ENCODE peak calls at places on chromosome 21, in five cellular contexts. O, U, Q, I and G are unnamed samples.

GRCh38 chr21:40752125-40752524 is 94.8 kb downstream of the DSCAM start:
- DNase-seq in O (no peak), Q (no peak), I (no peak), U (no peak), G (no peak)

GRCh38 chr21:33047231-33047630 is 21.5 kb downstream of the OLIG2 start:
- DNase-seq in Q (no peak), O (no peak), I (no peak), U (no peak), G (no peak)

GRCh38 chr21:17900281-17900989 is 81.3 kb upstream of the C21orf91 start:
- DNase-seq in I (no peak), U (no peak), Q (no peak), O (no peak), G (no peak)

GRCh38 chr21:21463456-21463855 is 465.2 kb downstream of the NCAM2 start:
- DNase-seq in Q (no peak), U (no peak), I (no peak), O (no peak), G (no peak)

GRCh38 chr21:36504067-36505058 is 24.4 kb upstream of the CLDN14 start:
- DNase-seq in Q (no peak), U (peak), I (peak), O (peak), G (peak)

GRCh38 chr21:32334980-32335471 is 36.4 kb downstream of the MRAP start:
- DNase-seq in O (no peak), U (no peak), Q (no peak), I (no peak), G (no peak)

GRCh38 chr21:17416139-17416538 is 96.7 kb upstream of the CXADR start:
- DNase-seq in U (no peak), I (no peak), Q (no peak), O (no peak), G (no peak)

GRCh38 chr21:36171327-36171726 is 14.7 kb downstream of the DOP1B start:
- DNase-seq in U (no peak), O (no peak), I (no peak), Q (no peak), G (no peak)

GRCh38 chr21:39384674-39385298 is 35.9 kb upstream of the HMGN1 start:
- DNase-seq in Q (no peak), I (no peak), U (peak), O (no peak), G (no peak)

GRCh38 chr21:37380349-37381323 is 14.1 kb downstream of the DYRK1A start:
- DNase-seq in U (no peak), O (no peak), I (no peak), Q (no peak), G (no peak)

GRCh38 chr21:38505654-38506523 is 7.6 kb upstream of the ERG start:
- DNase-seq in I (peak), Q (no peak), O (peak), U (peak), G (peak)

GRCh38 chr21:33289199-33289819 is 23.1 kb downstream of the IL10RB start:
- DNase-seq in I (no peak), U (no peak), Q (no peak), O (no peak), G (no peak)

GRCh38 chr21:39911286-39911685 is 44.0 kb downstream of the PCP4 start:
- DNase-seq in O (no peak), I (no peak), Q (no peak), U (no peak), G (no peak)

GRCh38 chr21:35390013-35390776 is 341.1 kb upstream of the RUNX1 start:
- DNase-seq in Q (no peak), I (peak), O (no peak), U (no peak), G (no peak)

GRCh38 chr21:34722684-34723300 is 54.0 kb downstream of the CLIC6 start:
- DNase-seq in O (no peak), U (no peak), Q (no peak), I (peak), G (peak)

GRCh38 chr21:32380940-32381339 is 11.9 kb downstream of the URB1 start:
- DNase-seq in I (no peak), O (no peak), U (no peak), Q (no peak), G (no peak)

GRCh38 chr21:41086551-41086950 is 81.4 kb upstream of the BACE2 start:
- DNase-seq in O (no peak), I (peak), Q (no peak), U (no peak), G (no peak)

GRCh38 chr21:41133896-41134522 is 34.0 kb upstream of the BACE2 start:
- DNase-seq in Q (no peak), O (peak), I (peak), U (peak), G (peak)

GRCh38 chr21:33685613-33686197 is 43.4 kb downstream of the ITSN1 start:
- DNase-seq in O (no peak), U (peak), Q (no peak), I (no peak), G (no peak)

GRCh38 chr21:36124395-36124794 is 10.5 kb upstream of the CBR3 start:
- DNase-seq in U (no peak), Q (no peak), I (no peak), O (no peak), G (no peak)

GRCh38 chr21:34073032-34073748 is at the start of the genes MRPS6 and SLC5A3:
- DNase-seq in Q (no peak), U (peak), O (peak), I (peak), G (no peak)

GRCh38 chr21:35239811-35240219 is 190.7 kb upstream of the RUNX1 start:
- DNase-seq in O (no peak), U (no peak), Q (no peak), I (peak), G (no peak)

GRCh38 chr21:17730782-17731181 is 88.4 kb downstream of the C21orf91 start:
- DNase-seq in Q (no peak), U (no peak), I (no peak), O (no peak), G (no peak)

GRCh38 chr21:35812679-35813078 is 247.6 kb downstream of the SETD4 start:
- DNase-seq in O (no peak), Q (no peak), U (no peak), I (no peak), G (no peak)

GRCh38 chr21:30434033-30434631 is 4.1 kb downstream of the KRTAP13-4 start:
- DNase-seq in O (no peak), Q (no peak), I (peak), U (no peak), G (peak)

GRCh38 chr21:36156815-36157670 is at the start of gene DOP1B:
- DNase-seq in O (no peak), Q (no peak), I (no peak), U (no peak), G (no peak)

GRCh38 chr21:26119906-26120305 is 50.7 kb downstream of the APP start:
- DNase-seq in O (no peak), Q (no peak), I (no peak), U (no peak), G (no peak)

GRCh38 chr21:15443740-15444117 is 286.1 kb upstream of the USP25 start:
- DNase-seq in O (no peak), U (peak), Q (no peak), I (no peak), G (no peak)

GRCh38 chr21:37153193-37153934 is 80.3 kb downstream of the TTC3 start:
- DNase-seq in U (peak), I (no peak), Q (no peak), O (no peak), G (no peak)

GRCh38 chr21:15935530-15935929 is 205.7 kb downstream of the USP25 start:
- DNase-seq in Q (no peak), U (no peak), I (no peak), O (no peak), G (no peak)

GRCh38 chr21:15273244-15273643 is 208.4 kb upstream of the NRIP1 start:
- DNase-seq in I (no peak), Q (no peak), U (no peak), O (no peak), G (no peak)

GRCh38 chr21:16865612-16866011 is 647.2 kb upstream of the CXADR start:
- DNase-seq in U (no peak), Q (no peak), I (no peak), O (no peak), G (no peak)

GRCh38 chr21:21373969-21374368 is 375.8 kb downstream of the NCAM2 start:
- DNase-seq in I (no peak), U (no peak), O (no peak), Q (no peak), G (no peak)

GRCh38 chr21:31142600-31142999 is 104.3 kb upstream of the KRTAP19-8 start:
- DNase-seq in Q (no peak), U (no peak), I (peak), O (no peak), G (no peak)

GRCh38 chr21:35614412-35614901 is 445.9 kb downstream of the SETD4 start:
- DNase-seq in O (peak), Q (no peak), I (no peak), U (no peak), G (no peak)

GRCh38 chr21:42200906-42201614 is 17.9 kb upstream of the ABCG1 start:
- DNase-seq in O (no peak), I (no peak), U (no peak), Q (no peak), G (no peak)

GRCh38 chr21:42203936-42204335 is 15.0 kb upstream of the ABCG1 start:
- DNase-seq in U (no peak), Q (no peak), O (no peak), I (no peak), G (no peak)

GRCh38 chr21:42202321-42202720 is 16.6 kb upstream of the ABCG1 start:
- DNase-seq in I (no peak), U (no peak), O (no peak), Q (no peak), G (no peak)

GRCh38 chr21:42199488-42200463 is 19.2 kb upstream of the ABCG1 start:
- DNase-seq in I (no peak), Q (peak), O (no peak), U (peak), G (no peak)

GRCh38 chr21:42201615-42202161 is 17.3 kb upstream of the ABCG1 start:
- DNase-seq in I (no peak), O (no peak), Q (no peak), U (no peak), G (no peak)
- TF ChIP-seq REST in I (no peak), O (no peak), Q (no peak), U (no peak), G (no peak)

GRCh38 chr21:46116846-46117585 is 19.1 kb downstream of the COL6A2 start:
- DNase-seq in I (peak), U (no peak), O (no peak), Q (no peak), G (no peak)

GRCh38 chr21:46117586-46118304 is 19.8 kb downstream of the COL6A2 start:
- DNase-seq in O (no peak), I (peak), U (no peak), Q (no peak), G (no peak)

GRCh38 chr21:46114963-46115362 is 17.1 kb downstream of the COL6A2 start:
- DNase-seq in U (no peak), O (no peak), I (peak), Q (no peak), G (no peak)

GRCh38 chr21:46115441-46116188 is 17.7 kb downstream of the COL6A2 start:
- DNase-seq in O (no peak), I (peak), Q (no peak), U (no peak), G (no peak)

GRCh38 chr21:46116189-46116845 is 18.4 kb downstream of the COL6A2 start:
- DNase-seq in O (no peak), U (no peak), Q (no peak), I (peak), G (no peak)
- TF ChIP-seq SIN3A in O (no peak), U (no peak), Q (no peak), I (no peak), G (no peak)

GRCh38 chr21:20083336-20083735 is 914.9 kb upstream of the NCAM2 start:
- DNase-seq in Q (no peak), U (no peak), I (no peak), O (no peak), G (no peak)
- TF ChIP-seq REST in Q (no peak), U (no peak), I (no peak), O (no peak), G (no peak)

DNA sequence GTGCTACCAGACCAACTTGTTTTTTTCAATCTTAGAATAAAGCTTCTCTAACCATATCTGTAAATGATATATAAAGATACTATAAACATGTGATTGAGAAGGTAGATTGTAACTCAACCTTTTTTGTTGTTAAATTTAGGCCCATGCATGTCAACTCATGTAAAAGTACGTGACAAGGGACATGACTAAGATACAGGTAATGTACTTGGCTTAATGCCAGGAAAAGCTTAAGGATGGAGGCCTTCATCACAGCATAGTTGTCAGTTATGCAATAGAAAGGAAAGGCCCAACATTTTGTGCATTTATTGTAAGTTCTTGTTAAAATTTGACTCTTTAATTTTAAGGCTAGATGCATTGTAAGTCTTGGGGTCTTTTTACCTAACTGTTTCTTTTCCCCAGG is 305.1 kb downstream of the LTN1 start:
- DNase-seq in O (no peak), I (no peak), Q (no peak), U (no peak), G (no peak)
- TF ChIP-seq SIN3A in O (no peak), I (no peak), Q (no peak), U (no peak), G (no peak)

GRCh38 chr21:44714905-44715304 is 3.5 kb upstream of the TSPEAR start:
- DNase-seq in I (peak), U (no peak), O (no peak), Q (no peak), G (no peak)
- TF ChIP-seq REST in I (no peak), U (no peak), O (no peak), Q (no peak), G (no peak)